ENCODE peak calls at places on chromosomes 3 and 15, in four cellular contexts. M, Z, O and A are unnamed samples.
A peak's percentile ranks its signal among the peaks of the same experiment; 100 is the strongest.

GRCh38 chr3:54225841-54226528 is 103.6 kb downstream of the CACNA2D3 start:
- DNase-seq in Z (no peak), M (no peak), O (no peak), A (no peak)

GRCh38 chr3:184693011-184693975 is 18.6 kb downstream of the MAGEF1 start:
- DNase-seq in M (no peak), Z (no peak), O (no peak), A (no peak)

GRCh38 chr3:102415553-102415952 is 19.3 kb upstream of the ZPLD1 start:
- DNase-seq in M (peak; percentile 27), Z (peak; percentile 13), O (no peak), A (peak; percentile 2)

GRCh38 chr3:81995334-81995733 is 233.9 kb upstream of the GBE1 start:
- DNase-seq in O (peak; percentile 20), Z (no peak), M (no peak), A (no peak)

GRCh38 chr3:196202516-196202970 is 8.7 kb downstream of the ZDHHC19 start:
- DNase-seq in M (peak; percentile 94), Z (peak; percentile 56), O (peak; percentile 41), A (peak; percentile 48)

GRCh38 chr15:38370079-38370478 is 83.8 kb upstream of the FAM98B start:
- DNase-seq in Z (no peak), M (no peak), O (peak; percentile 21), A (no peak)

GRCh38 chr3:155938409-155938808 is 68.0 kb downstream of the GMPS start:
- DNase-seq in O (no peak), Z (no peak), M (no peak), A (no peak)

GRCh38 chr3:152376351-152377183 is 107.8 kb downstream of the MBNL1 start:
- DNase-seq in O (no peak), M (peak; percentile 63), Z (peak; percentile 76), A (peak; percentile 40)

GRCh38 chr3:136750922-136751258 is 1.3 kb downstream of the STAG1 start:
- DNase-seq in O (no peak), M (peak; percentile 77), Z (peak; percentile 84), A (peak; percentile 89)

GRCh38 chr3:16101295-16102186 is 72.9 kb upstream of the GALNT15 start:
- DNase-seq in Z (peak; percentile 67), O (no peak), M (no peak), A (no peak)

GRCh38 chr15:30922469-30923311 is 19.0 kb downstream of the FAN1 start:
- DNase-seq in O (peak; percentile 96), Z (peak; percentile 23), M (peak; percentile 66), A (peak; percentile 53)

GRCh38 chr3:140035856-140036255 is 100.9 kb downstream of the CLSTN2 start:
- DNase-seq in Z (no peak), O (no peak), M (no peak), A (no peak)

GRCh38 chr3:89314454-89314853 is 207.0 kb downstream of the EPHA3 start:
- DNase-seq in M (peak; percentile 81), O (peak; percentile 65), Z (peak; percentile 66), A (peak; percentile 11)

GRCh38 chr3:142987707-142988106 is 13.7 kb upstream of the U2SURP start:
- DNase-seq in Z (peak; percentile 76), M (peak; percentile 98), O (peak; percentile 36), A (no peak)

GRCh38 chr3:88596451-88596850 is 446.7 kb downstream of the C3orf38 start:
- DNase-seq in M (peak; percentile 5), Z (peak; percentile 7), O (no peak), A (peak; percentile 7)

GRCh38 chr3:14555835-14556234 is 15.7 kb upstream of the GRIP2 start:
- DNase-seq in Z (no peak), O (peak; percentile 54), M (no peak), A (no peak)

GRCh38 chr3:177601120-177601519 is 403.8 kb upstream of the TBL1XR1 start:
- DNase-seq in M (no peak), O (no peak), Z (no peak), A (no peak)

DNA sequence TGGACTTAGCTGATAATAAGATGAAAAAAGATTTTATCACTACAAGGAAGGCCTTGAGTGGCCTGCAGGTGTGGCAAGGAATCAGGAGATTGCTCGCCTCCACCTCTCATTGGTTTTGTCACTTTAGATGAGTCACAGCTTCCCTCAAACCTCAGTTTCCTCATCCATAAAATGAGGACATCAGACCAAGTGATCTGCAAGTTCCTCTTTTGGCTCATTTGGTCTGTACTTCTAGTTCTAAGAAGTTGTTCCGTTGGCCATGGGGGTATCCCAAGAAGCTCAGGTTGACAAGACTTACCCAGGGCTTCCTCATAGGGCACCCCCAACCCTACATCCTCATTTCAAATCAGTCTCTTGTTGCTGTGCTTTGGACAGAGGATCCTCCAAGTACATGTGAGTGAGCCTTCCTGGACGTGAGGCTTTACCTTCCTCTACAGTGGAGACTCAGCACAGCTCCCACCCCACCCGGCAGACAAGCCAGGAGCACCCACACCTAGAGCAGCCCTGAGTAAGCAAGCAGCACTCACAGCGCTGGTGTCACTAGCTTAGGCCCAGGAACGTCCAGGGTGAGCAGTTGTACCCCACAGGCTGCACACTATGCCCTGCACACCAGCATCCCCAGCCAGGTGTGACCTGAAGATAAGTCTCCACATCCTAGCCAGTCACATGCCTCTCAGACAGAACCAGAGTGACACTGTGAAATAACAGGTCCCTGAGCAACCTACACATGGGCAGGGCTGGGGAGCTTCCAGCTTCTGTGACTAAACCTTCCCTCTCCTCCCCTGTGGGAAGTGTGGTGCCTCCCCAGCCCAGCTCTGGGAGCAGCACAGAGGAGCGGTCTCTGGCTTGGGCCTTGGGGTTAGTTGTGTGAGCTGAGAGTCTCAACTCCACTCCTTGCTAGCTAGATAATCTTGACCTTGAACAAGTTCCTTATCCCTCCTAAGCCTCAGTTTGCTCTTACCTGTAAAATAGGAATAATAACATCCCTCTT is 253.8 kb downstream of the UACA start:
- DNase-seq in M (no peak), O (no peak), Z (no peak), A (no peak)
- TF ChIP-seq CTCF in M (no peak), O (no peak), Z (no peak), A (no peak)

GRCh38 chr15:70401709-70402108 is 304.0 kb upstream of the TLE3 start:
- DNase-seq in Z (no peak), M (no peak), O (no peak), A (peak; percentile 29)
- H3K4me3 ChIP-seq in Z (no peak overlapping the region), M (no peak overlapping the region), O (no peak overlapping the region), A (no peak overlapping the region)

DNA sequence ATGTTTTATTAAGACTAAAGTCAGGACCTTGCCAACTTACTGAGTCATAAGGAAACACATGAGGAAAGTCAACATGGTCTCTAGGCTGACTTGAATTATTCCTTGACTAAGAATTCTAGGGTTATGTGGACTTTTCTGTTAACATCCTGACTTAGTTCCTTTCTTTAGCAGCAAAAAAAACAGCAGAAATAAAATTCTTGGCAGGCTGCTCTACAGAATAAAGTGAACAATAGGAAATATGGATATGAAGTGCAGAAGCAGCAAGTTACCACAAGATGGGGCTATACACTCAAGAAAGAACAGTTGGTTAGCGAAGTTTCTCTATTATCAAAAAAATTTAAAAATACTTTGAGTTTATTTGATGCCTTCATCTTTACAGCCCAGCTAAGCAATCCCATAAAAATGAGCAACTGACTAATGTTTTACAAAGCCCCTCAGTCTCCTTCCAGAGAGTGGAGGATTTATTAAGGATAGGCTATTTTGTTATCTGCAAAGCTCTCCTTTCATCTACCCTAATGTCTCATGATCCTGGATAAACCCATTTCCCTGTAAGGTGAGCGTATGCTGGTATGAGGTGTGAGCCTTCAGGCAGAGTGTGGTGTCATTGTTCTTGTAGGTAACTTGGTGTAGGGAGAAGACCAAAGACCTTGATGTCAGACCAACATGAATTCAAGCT is 23.1 kb upstream of the MCCC1 start:
- DNase-seq in M (peak; percentile 82), Z (peak; percentile 87), O (peak; percentile 73), A (peak; percentile 56)
- TF ChIP-seq CTCF in M (peak; percentile 71), Z (peak; percentile 72), O (peak; percentile 96), A (peak; percentile 92)

GRCh38 chr3:31968391-31968926 is 12.6 kb downstream of the OSBPL10 start:
- DNase-seq in O (no peak), M (peak; percentile 77), Z (peak; percentile 90), A (peak; percentile 62)
- H3K4me3 ChIP-seq in O (no peak overlapping the region), M (no peak overlapping the region), Z (no peak overlapping the region), A (no peak overlapping the region)

GRCh38 chr3:150385296-150386242 is 22.5 kb upstream of the TSC22D2 start:
- DNase-seq in Z (no peak), O (no peak), M (no peak), A (no peak)

GRCh38 chr3:150379469-150379868 is 28.6 kb upstream of the TSC22D2 start:
- DNase-seq in Z (no peak), M (no peak), O (no peak), A (no peak)

GRCh38 chr3:150388468-150389418 is 19.4 kb upstream of the TSC22D2 start:
- DNase-seq in O (no peak), Z (no peak), M (no peak), A (peak; percentile 37)

GRCh38 chr3:150384517-150385212 is 23.4 kb upstream of the TSC22D2 start:
- DNase-seq in O (peak; percentile 89), M (peak; percentile 87), Z (no peak), A (no peak)
- TF ChIP-seq CTCF in O (peak; percentile 56), M (peak; percentile 57), Z (peak; percentile 14), A (no peak)

DNA sequence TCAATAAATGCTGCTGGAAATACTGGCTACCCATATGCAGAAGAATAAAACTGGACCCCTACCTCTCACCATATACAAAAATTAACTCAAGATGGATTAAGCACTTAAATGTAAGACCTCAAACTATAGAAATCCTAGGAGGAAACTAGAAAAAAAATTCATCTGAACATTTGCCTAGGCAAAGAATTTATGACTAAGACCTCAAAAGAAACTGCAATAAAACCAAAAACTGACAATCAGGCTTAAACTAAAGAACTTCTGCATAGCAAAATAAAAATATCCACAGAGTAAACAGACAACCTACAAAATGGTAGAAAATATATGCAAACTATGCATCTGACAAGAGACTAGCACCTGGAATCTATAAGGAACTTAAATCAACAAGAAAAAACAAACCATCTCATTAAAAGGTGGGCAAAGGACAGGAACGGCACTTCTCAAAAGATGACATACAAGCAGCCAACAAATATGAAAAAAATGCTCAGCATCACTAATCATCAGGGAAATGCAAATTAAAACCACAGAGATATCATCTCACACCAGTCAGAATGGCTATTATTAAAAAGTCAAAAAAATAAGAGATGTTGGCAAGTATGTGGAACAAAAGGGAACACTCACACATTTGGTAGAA is 47.0 kb downstream of the MYO9A start:
- DNase-seq in M (no peak), Z (no peak), O (no peak), A (no peak)
- H3K4me3 ChIP-seq in M (no peak overlapping the region), Z (no peak overlapping the region), O (no peak overlapping the region), A (no peak overlapping the region)

GRCh38 chr3:9715764-9716437 is 12.3 kb downstream of the CPNE9 start:
- DNase-seq in M (peak; percentile 91), O (peak; percentile 32), Z (peak; percentile 93), A (peak; percentile 83)
- TF ChIP-seq CTCF in M (peak; percentile 92), O (peak; percentile 23), Z (peak; percentile 97), A (peak; percentile 97)

GRCh38 chr15:66630801-66631351 is 65.1 kb upstream of the LCTL start:
- DNase-seq in M (no peak), O (no peak), Z (no peak), A (no peak)
- H3K4me3 ChIP-seq in M (no peak overlapping the region), O (no peak overlapping the region), Z (no peak overlapping the region), A (no peak overlapping the region)